ENCODE peak calls at places on chromosome 3, in six cellular contexts. H, O, N, I, M and K are unnamed samples.

GRCh38 chr3:85790445-85791030 is 831.7 kb downstream of the CADM2 start:
- DNase-seq in I (no peak), O (no peak), M (no peak), N (no peak), H (no peak), K (no peak)

GRCh38 chr3:177141899-177142651 is 55.2 kb downstream of the TBL1XR1 start:
- DNase-seq in I (peak; percentile 29), N (no peak), H (no peak), O (no peak), M (no peak), K (no peak)

GRCh38 chr3:55246016-55246415 is 241.1 kb downstream of the WNT5A start:
- DNase-seq in N (no peak), I (no peak), M (no peak), O (no peak), H (no peak), K (no peak)

GRCh38 chr3:158420654-158421396 is 150.2 kb upstream of the MLF1 start:
- DNase-seq in N (no peak), I (no peak), O (no peak), H (no peak), M (peak; percentile 71), K (no peak)

GRCh38 chr3:13894812-13895154 is 14.9 kb upstream of the WNT7A start:
- DNase-seq in I (no peak), H (no peak), N (no peak), M (no peak), O (no peak), K (no peak)

GRCh38 chr3:186529204-186529999 is 14.8 kb downstream of the CRYGS start:
- DNase-seq in I (no peak), N (no peak), M (no peak), H (no peak), O (no peak), K (no peak)

GRCh38 chr3:47149339-47149933 is 14.5 kb downstream of the SETD2 start:
- DNase-seq in O (no peak), M (no peak), H (no peak), N (no peak), I (no peak), K (no peak)

GRCh38 chr3:46586738-46587246 is 20.7 kb upstream of the LRRC2 start:
- DNase-seq in H (no peak), O (peak; percentile 65), I (no peak), N (no peak), M (no peak), K (no peak)

GRCh38 chr3:194494951-194495374 is 8.2 kb upstream of the ATP13A3 start:
- DNase-seq in I (peak; percentile 89), N (no peak), O (no peak), M (no peak), H (no peak), K (no peak)

GRCh38 chr3:46812237-46812791 is 50.9 kb downstream of the MYL3 start:
- DNase-seq in M (no peak), O (peak; percentile 92), I (no peak), N (peak; percentile 97), H (peak; percentile 48), K (no peak)

GRCh38 chr3:125207949-125208568 is 4.5 kb downstream of the SLC12A8 start:
- DNase-seq in N (no peak), O (no peak), I (no peak), H (no peak), M (no peak), K (no peak)

GRCh38 chr3:151421956-151422355 is 37.4 kb upstream of the P2RY12 start:
- DNase-seq in M (no peak), I (no peak), N (no peak), O (no peak), H (no peak), K (no peak)

GRCh38 chr3:156816091-156816793 is 9.9 kb upstream of the LEKR1 start:
- DNase-seq in H (peak; percentile 33), I (no peak), O (no peak), N (no peak), M (no peak), K (no peak)

GRCh38 chr3:123773681-123774431 is 110.3 kb downstream of the MYLK start:
- DNase-seq in M (no peak), I (no peak), N (no peak), H (no peak), O (no peak), K (no peak)

GRCh38 chr3:194142156-194142910 is 6.4 kb downstream of the HES1 start:
- DNase-seq in N (no peak), O (no peak), H (no peak), M (no peak), I (no peak), K (no peak)

GRCh38 chr3:114739627-114740026 is 407.5 kb downstream of the ZBTB20 start:
- DNase-seq in H (no peak), M (no peak), N (no peak), I (no peak), O (no peak), K (no peak)

GRCh38 chr3:39531681-39532080 is 64.2 kb downstream of the MOBP start:
- DNase-seq in I (peak; percentile 35), N (no peak), M (no peak), O (no peak), H (no peak), K (no peak)

GRCh38 chr3:39146611-39147373 is 6.6 kb downstream of the CSRNP1 start:
- DNase-seq in O (no peak), N (no peak), M (no peak), H (no peak), I (peak; percentile 29), K (no peak)

GRCh38 chr3:47611577-47611976 is 32.9 kb upstream of the CSPG5 start:
- DNase-seq in N (no peak), H (no peak), I (no peak), O (no peak), M (no peak), K (no peak)

GRCh38 chr3:197539651-197540051 is 16.1 kb downstream of the BDH1 start:
- DNase-seq in H (no peak), M (no peak), O (no peak), N (no peak), I (no peak), K (no peak)

GRCh38 chr3:113018461-113019181 is 27.8 kb downstream of the GTPBP8 start:
- DNase-seq in I (no peak), H (no peak), N (no peak), M (no peak), O (no peak), K (no peak)

GRCh38 chr3:113021471-113021870 is 30.7 kb downstream of the GTPBP8 start:
- DNase-seq in M (no peak), I (no peak), H (no peak), N (no peak), O (no peak), K (no peak)

GRCh38 chr3:113013593-113013992 is 22.8 kb downstream of the GTPBP8 start:
- DNase-seq in O (no peak), H (no peak), N (no peak), I (no peak), M (no peak), K (no peak)

GRCh38 chr3:113019182-113020137 is 28.7 kb downstream of the GTPBP8 start:
- DNase-seq in O (peak; percentile 87), N (peak; percentile 88), H (peak; percentile 86), M (peak; percentile 67), I (peak; percentile 81), K (peak; percentile 81)
- TF ChIP-seq POLR2A in O (peak; percentile 68), N (peak; percentile 81), H (peak; percentile 89), M (peak; percentile 93), I (peak; percentile 60), K (peak; percentile 84)

GRCh38 chr3:10277115-10277625 is 15.6 kb downstream of the GHRL start:
- DNase-seq in O (no peak), H (no peak), N (no peak), M (no peak), I (no peak), K (no peak)
- TF ChIP-seq TAF1 in O (no peak), H (no peak), N (no peak), M (no peak), I (no peak), K (no peak)

GRCh38 chr3:120597445-120598049 is 1.4 kb downstream of the NDUFB4 start:
- DNase-seq in H (no peak), N (no peak), M (peak; percentile 25), I (no peak), O (no peak), K (no peak)

GRCh38 chr3:120599211-120599610 is 3.1 kb downstream of the NDUFB4 start:
- DNase-seq in M (no peak), H (no peak), I (no peak), O (no peak), N (no peak), K (no peak)

GRCh38 chr3:120596853-120597223 is 702 bp downstream of the NDUFB4 start:
- DNase-seq in O (no peak), H (no peak), N (no peak), I (no peak), M (no peak), K (no peak)

GRCh38 chr3:120595788-120596115 is 384 bp upstream of the NDUFB4 start:
- DNase-seq in M (no peak), N (no peak), O (no peak), H (no peak), I (no peak), K (no peak)

GRCh38 chr3:120596116-120596852 is at the start of gene NDUFB4:
- DNase-seq in M (peak; percentile 98), O (peak; percentile 95), H (peak; percentile 67), N (peak; percentile 94), I (peak; percentile 98), K (peak; percentile 78)
- TF ChIP-seq POLR2AphosphoS5 in M (peak; percentile 84), O (peak; percentile 96), H (peak; percentile 83), N (no peak), I (peak; percentile 86), K (peak; percentile 79)

GRCh38 chr3:50230106-50230832 is 5.7 kb upstream of the GNAI2 start:
- DNase-seq in M (no peak), H (no peak), I (no peak), N (no peak), O (no peak), K (no peak)

GRCh38 chr3:50229490-50229889 is 6.5 kb upstream of the GNAI2 start:
- DNase-seq in O (no peak), I (no peak), H (no peak), N (no peak), M (no peak), K (no peak)

GRCh38 chr3:50226888-50227389 is 9.1 kb upstream of the GNAI2 start:
- DNase-seq in I (no peak), M (no peak), N (no peak), O (no peak), H (no peak), K (no peak)

GRCh38 chr3:50224639-50225038 is 11.4 kb upstream of the GNAI2 start:
- DNase-seq in M (no peak), H (no peak), O (no peak), I (no peak), N (no peak), K (no peak)

DNA sequence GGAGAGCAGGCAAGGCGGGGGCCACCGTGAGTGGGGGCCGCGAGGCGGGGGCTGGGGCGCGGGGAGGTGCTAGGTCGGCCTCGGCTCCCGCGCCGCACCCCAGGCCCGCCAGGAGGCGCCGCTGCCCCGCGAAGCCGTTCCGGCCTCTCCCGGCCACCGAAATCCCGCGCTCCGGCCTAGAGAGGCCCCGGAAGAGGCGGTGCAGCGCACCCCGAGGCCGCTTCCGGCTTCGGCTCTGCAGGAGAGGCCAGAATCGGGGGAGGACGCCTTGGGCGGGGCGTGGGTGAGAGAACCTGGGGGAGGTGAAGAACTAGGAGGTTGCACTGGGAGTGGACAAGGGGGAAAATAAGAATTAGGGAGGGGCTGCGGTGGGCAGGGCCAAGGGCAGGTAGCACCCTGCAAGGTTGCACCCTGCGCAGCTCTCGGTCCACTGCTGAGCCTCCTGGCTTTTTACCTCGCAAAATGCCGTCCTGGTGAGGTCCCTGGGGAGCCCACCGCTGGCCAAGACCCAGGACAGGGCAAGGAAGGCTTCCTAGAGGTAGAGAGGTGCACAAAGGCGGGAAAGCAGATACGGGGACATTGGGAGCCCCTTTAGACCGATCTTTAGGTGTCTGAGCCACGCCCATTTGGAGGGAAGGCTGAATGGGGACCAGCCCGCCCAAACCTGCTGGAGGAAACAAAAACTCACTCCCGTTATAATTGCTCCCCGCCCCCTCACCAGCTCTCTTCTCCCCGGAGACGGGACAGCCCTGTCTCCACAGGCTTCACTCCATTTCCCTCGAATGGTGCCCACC is 8.4 kb upstream of the GNAI2 start:
- DNase-seq in N (peak; percentile 88), M (peak; percentile 61), I (peak; percentile 82), H (peak; percentile 99), O (peak; percentile 94), K (peak; percentile 97)
- TF ChIP-seq POLR2A in N (peak; percentile 48), M (peak; percentile 75), I (no peak), H (peak; percentile 75), O (no peak), K (no peak)